ENCODE peak calls at places on chromosomes 11 and 22, in five cellular contexts. I is stimulated activated CD8-positive, alpha-beta memory T cell treated with anti-CD3 and anti-CD28 coated beads, Interleukin-4, amount 100 ng/mL, for 24 hours; R is astrocyte of the cerebellum; V is GM23248; E is stimulated activated CD4-positive, alpha-beta T cell treated with anti-CD3 and anti-CD28 coated beads, Interleukin-2, amount 100 ng/mL, for 24 hours. F is an unnamed sample.
A peak's percentile ranks its signal among the peaks of the same experiment; 100 is the strongest.

GRCh38 chr11:69138265-69138664 is 17.5 kb upstream of the SMIM38 start:
- DNase-seq in I (no peak), R (peak; percentile 40), V (peak; percentile 81), E (no peak), F (no peak)

GRCh38 chr11:69044111-69045013 is 4.4 kb upstream of the TPCN2 start:
- DNase-seq in I (no peak), E (no peak), V (peak; percentile 89), R (peak; percentile 81), F (no peak)

GRCh38 chr11:134858783-134859480 is 446.9 kb upstream of the B3GAT1 start:
- DNase-seq in I (no peak), V (no peak), R (no peak), E (no peak), F (no peak)

GRCh38 chr11:70024773-70025045 is 53.4 kb upstream of the ANO1 start:
- DNase-seq in V (no peak), E (no peak), I (no peak), R (no peak), F (no peak)

GRCh38 chr22:46052331-46052771 is 75.4 kb upstream of the WNT7B start:
- DNase-seq in V (peak; percentile 37), R (no peak), E (no peak), I (no peak), F (no peak)

GRCh38 chr11:89458646-89459045 is 32.5 kb downstream of the NOX4 start:
- DNase-seq in V (no peak), I (no peak), E (no peak), R (no peak), F (no peak)

GRCh38 chr22:27982106-27982505 is 63.0 kb upstream of the PITPNB start:
- DNase-seq in I (no peak), R (no peak), V (no peak), E (no peak), F (no peak)

GRCh38 chr11:44112083-44112865 is 16.8 kb downstream of the EXT2 start:
- DNase-seq in R (peak; percentile 9), V (peak; percentile 88), E (no peak), I (no peak), F (no peak)

GRCh38 chr11:69934861-69935494 is 115.8 kb upstream of the FGF3 start:
- DNase-seq in R (no peak), I (no peak), E (no peak), V (no peak), F (no peak)

GRCh38 chr11:70306586-70307033 is 36.1 kb downstream of the PPFIA1 start:
- DNase-seq in R (no peak), I (no peak), V (no peak), E (no peak), F (no peak)

GRCh38 chr11:121899534-121899933 is 216.5 kb downstream of the BLID start:
- DNase-seq in I (no peak), E (no peak), R (no peak), V (no peak), F (no peak)

GRCh38 chr11:48103621-48104561 is 112.7 kb upstream of the OR4B1 start:
- DNase-seq in R (no peak), E (no peak), I (no peak), V (peak; percentile 67), F (no peak)

GRCh38 chr11:45658292-45658991 is 7.0 kb downstream of the CHST1 start:
- DNase-seq in R (no peak), E (no peak), I (no peak), V (peak; percentile 74), F (no peak)

GRCh38 chr22:47517062-47517461 is 754.6 kb downstream of the TBC1D22A start:
- DNase-seq in V (no peak), I (no peak), R (no peak), E (no peak), F (no peak)

GRCh38 chr11:119100246-119100959 is 1.2 kb downstream of the DPAGT1 start:
- DNase-seq in E (no peak), I (no peak), V (peak; percentile 65), R (no peak), F (no peak)

GRCh38 chr11:64253481-64253880 is 2.2 kb downstream of the PLCB3 start:
- DNase-seq in V (peak; percentile 46), R (no peak), I (no peak), E (no peak), F (no peak)

GRCh38 chr22:48870436-48870835 is 957.2 kb downstream of the BRD1 start:
- DNase-seq in R (no peak), E (no peak), V (no peak), I (no peak), F (no peak)

F was measured in stimulated activated naive CD4-positive, alpha-beta T cell.